ENCODE peak calls at places on chromosomes 11 and 22, in ten cellular contexts. E is pancreas; Q is GM10248; G is type B pancreatic cell; B is endothelial cell; H is CD4-positive, alpha-beta T cell; K is brain microvascular endothelial cell; Z is AG04450; U is activated CD8-positive, alpha-beta T cell treated with anti-CD3 and anti-CD28 coated beads for 36 hours; W is GM12865. X is an unnamed sample.

GRCh38 chr11:55942785-55943392 is 6.7 kb upstream of the OR5I1 start:
- DNase-seq in E (no peak), Q (no peak), G (no peak), B (peak), H (no peak), K (peak), Z (no peak), U (no peak), W (peak), X (peak)

GRCh38 chr22:47463220-47463619 is 700.8 kb downstream of the TBC1D22A start:
- DNase-seq in E (no peak), Q (no peak), G (no peak), B (no peak), H (no peak), K (no peak), Z (no peak), U (no peak), W (no peak), X (no peak)

GRCh38 chr22:43884600-43885318 is 7.1 kb downstream of the PNPLA5 start:
- DNase-seq in E (peak), Q (peak), G (no peak), B (peak), H (peak), K (peak), Z (no peak), U (peak), W (peak), X (no peak)

GRCh38 chr22:33746501-33746928 is 173.8 kb downstream of the LARGE1 start:
- DNase-seq in E (no peak), Q (no peak), G (no peak), B (no peak), H (no peak), K (no peak), Z (no peak), U (no peak), W (no peak), X (no peak)

GRCh38 chr11:61104963-61105362 is 2.7 kb downstream of the CD5 start:
- DNase-seq in E (no peak), Q (no peak), G (no peak), B (no peak), H (no peak), K (no peak), Z (no peak), U (peak), W (no peak), X (no peak)

GRCh38 chr22:29268511-29269229 is 602 bp downstream of the EWSR1 start:
- DNase-seq in E (peak), Q (no peak), G (no peak), B (peak), H (no peak), K (peak), Z (peak), U (peak), W (peak), X (no peak)

GRCh38 chr11:122229611-122230386 is 113.8 kb upstream of the BLID start:
- DNase-seq in E (no peak), Q (no peak), G (no peak), B (peak), H (no peak), K (no peak), Z (no peak), U (no peak), W (no peak), X (no peak)

GRCh38 chr11:30451167-30451566 is 128.3 kb downstream of the ARL14EP start:
- DNase-seq in E (no peak), Q (no peak), G (no peak), B (no peak), H (no peak), K (no peak), Z (no peak), U (no peak), W (no peak), X (no peak)

GRCh38 chr22:35313311-35314121 is 13.8 kb downstream of the TOM1 start:
- DNase-seq in E (no peak), Q (no peak), G (no peak), B (no peak), H (peak), K (peak), Z (peak), U (peak), W (peak), X (no peak)

GRCh38 chr11:35785287-35786167 is 123.0 kb downstream of the TRIM44 start:
- DNase-seq in E (no peak), Q (peak), G (no peak), B (no peak), H (no peak), K (no peak), Z (no peak), U (no peak), W (peak), X (no peak)

GRCh38 chr11:82865841-82866240 is 34.4 kb downstream of the PRCP start:
- DNase-seq in E (no peak), Q (no peak), G (no peak), B (no peak), H (no peak), K (peak), Z (no peak), U (no peak), W (no peak), X (no peak)

GRCh38 chr11:15688351-15688792 is 573.6 kb downstream of the INSC start:
- DNase-seq in E (no peak), Q (no peak), G (no peak), B (no peak), H (no peak), K (peak), Z (no peak), U (no peak), W (no peak), X (no peak)

DNA sequence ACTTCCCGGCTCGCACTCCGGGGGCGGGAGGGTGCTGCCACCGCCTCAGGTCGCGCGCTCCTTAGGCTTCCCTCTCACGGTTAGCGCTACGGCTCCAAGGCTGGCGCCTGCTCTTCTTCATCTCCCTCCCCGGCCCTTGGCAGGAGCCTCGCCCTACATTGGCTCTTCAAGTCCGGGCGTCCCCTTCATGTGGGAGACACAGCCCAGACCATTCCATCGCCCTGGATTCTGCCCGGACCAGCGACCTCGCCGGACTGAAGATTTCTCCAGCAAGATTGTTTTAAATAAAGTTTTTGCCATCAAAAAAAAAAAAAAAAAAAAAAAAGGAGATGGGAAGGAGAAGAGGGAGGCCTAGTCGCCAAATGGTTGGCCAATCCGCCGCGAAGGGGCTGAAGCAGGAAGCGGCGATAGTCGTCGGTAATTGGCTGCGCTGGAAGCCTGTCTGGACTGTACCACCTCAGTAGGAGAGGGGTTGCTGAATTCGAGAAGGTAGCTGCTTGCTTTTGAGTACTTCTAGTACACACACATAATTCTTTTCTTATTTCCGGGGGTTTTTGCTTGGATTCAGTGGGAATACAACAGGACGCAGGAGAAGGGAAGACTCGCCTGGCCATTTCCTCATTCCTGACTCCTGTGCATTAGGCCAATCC is 724 bp upstream of the ZDHHC5 start:
- DNase-seq in E (peak), Q (peak), G (peak), B (peak), H (peak), K (peak), Z (peak), U (peak), W (peak), X (peak)
- TF ChIP-seq CTCF in E (no peak), Q (no peak), G (peak), B (no peak), H (no peak), K (no peak), Z (no peak), U (no peak), W (no peak), X (no peak)

DNA sequence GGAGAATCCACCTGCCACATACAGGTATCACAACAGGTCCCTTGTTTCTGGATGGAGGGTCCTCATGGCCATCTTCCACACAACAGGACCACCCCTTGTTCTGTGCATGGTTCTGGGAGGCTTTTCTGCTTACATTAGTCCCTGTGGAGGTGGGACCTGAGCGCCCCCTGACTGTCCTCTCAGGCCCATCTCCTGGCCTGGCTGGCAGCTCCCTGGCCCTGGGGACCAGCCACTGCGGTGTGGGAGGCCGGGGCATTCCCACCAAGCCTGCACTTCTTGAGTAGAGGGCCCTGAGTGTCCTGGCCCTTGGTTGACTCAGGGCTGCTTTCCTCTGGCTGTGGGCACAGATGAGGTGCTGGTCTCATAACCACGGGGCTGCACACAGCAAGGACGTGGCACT is 5.0 kb downstream of the COX8A start:
- DNase-seq in E (no peak), Q (no peak), G (no peak), B (no peak), H (no peak), K (no peak), Z (no peak), U (no peak), W (no peak), X (no peak)
- TF ChIP-seq CTCF in E (no peak), Q (no peak), G (no peak), B (no peak), H (no peak), K (no peak), Z (no peak), U (no peak), W (no peak), X (no peak)

GRCh38 chr11:44926036-44926435 is 24.6 kb downstream of the TP53I11 start:
- DNase-seq in E (no peak), Q (no peak), G (no peak), B (no peak), H (no peak), K (no peak), Z (no peak), U (no peak), W (no peak), X (no peak)
- TF ChIP-seq CTCF in E (no peak), Q (no peak), G (no peak), B (no peak), H (no peak), K (no peak), Z (no peak), U (no peak), W (no peak), X (no peak)

DNA sequence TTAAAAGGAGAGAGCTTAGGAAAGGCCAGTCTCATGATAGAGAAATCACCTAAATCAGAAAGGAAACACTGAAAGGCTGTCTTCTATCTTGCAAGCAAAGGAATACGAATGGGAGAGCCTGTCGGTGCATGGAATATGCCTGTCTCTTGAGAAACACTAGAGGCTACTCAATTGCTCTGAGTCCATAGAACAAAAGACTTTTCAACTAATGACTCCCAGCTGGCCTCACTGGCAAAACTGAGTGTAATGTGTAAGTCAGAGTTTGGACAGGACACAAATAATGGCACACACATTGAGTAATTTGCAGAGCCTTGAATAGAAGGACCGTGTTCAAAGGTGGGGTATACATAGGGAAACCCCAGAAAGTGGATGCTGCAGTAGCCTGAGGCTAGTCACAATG is 171.0 kb upstream of the ARHGAP20 start:
- DNase-seq in E (no peak), Q (no peak), G (no peak), B (no peak), H (no peak), K (no peak), Z (no peak), U (no peak), W (no peak), X (no peak)
- TF ChIP-seq CTCF in E (no peak), Q (no peak), G (no peak), B (no peak), H (no peak), K (no peak), Z (no peak), U (no peak), W (no peak), X (no peak)

GRCh38 chr22:48981671-48982070 is 846.0 kb downstream of the BRD1 start:
- DNase-seq in E (no peak), Q (no peak), G (no peak), B (no peak), H (no peak), K (no peak), Z (no peak), U (no peak), W (no peak), X (no peak)

GRCh38 chr22:48980918-48981317 is 846.8 kb downstream of the BRD1 start:
- DNase-seq in E (no peak), Q (no peak), G (no peak), B (no peak), H (no peak), K (no peak), Z (no peak), U (no peak), W (no peak), X (no peak)

GRCh38 chr22:48980409-48980808 is 847.3 kb downstream of the BRD1 start:
- DNase-seq in E (no peak), Q (no peak), G (no peak), B (no peak), H (no peak), K (no peak), Z (no peak), U (no peak), W (no peak), X (no peak)

GRCh38 chr22:48976556-48977535 is 850.8 kb downstream of the BRD1 start:
- DNase-seq in E (no peak), Q (no peak), G (peak), B (no peak), H (no peak), K (no peak), Z (no peak), U (no peak), W (no peak), X (no peak)

DNA sequence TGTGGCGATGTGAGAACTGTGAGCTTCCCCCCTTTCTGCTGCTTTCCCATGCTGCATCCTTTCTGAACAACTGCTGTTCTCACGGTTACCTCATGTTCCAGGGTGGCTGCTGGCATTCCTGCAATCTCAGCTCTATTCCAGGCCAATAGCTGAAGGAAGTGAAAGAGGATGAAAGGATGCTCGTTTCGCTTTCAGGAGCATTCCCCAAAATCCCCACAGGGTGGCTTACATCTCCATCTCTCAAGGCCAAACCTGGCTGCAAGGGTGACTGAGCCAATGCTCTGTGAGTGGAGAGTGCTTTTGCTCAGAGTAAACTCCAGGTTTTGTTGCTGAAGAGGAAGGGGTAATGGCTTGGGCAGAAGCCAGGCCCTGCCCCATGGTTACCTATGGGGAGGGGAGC is 848.2 kb downstream of the BRD1 start:
- DNase-seq in E (no peak), Q (no peak), G (no peak), B (no peak), H (no peak), K (no peak), Z (no peak), U (no peak), W (no peak), X (no peak)
- TF ChIP-seq CTCF in E (no peak), Q (no peak), G (peak), B (no peak), H (no peak), K (no peak), Z (no peak), U (no peak), W (no peak), X (no peak)

GRCh38 chr11:9663699-9664275 is at the start of gene SWAP70:
- DNase-seq in E (peak), Q (peak), G (peak), B (peak), H (peak), K (peak), Z (peak), U (peak), W (peak), X (peak)
- TF ChIP-seq CTCF in E (peak), Q (no peak), G (peak), B (peak), H (no peak), K (peak), Z (peak), U (no peak), W (peak), X (peak)